ENCODE peak calls at places on chromosome 20, in six cellular contexts. K, X, T, O, Z and N are unnamed samples.

GRCh38 chr20:9838378-9839295 is at the start of gene PAK5:
- DNase-seq in Z (no peak), K (no peak), X (peak; percentile 10), T (no peak), O (peak; percentile 26), N (no peak)

GRCh38 chr20:40110241-40110910 is 578.7 kb downstream of the MAFB start:
- DNase-seq in Z (no peak), K (no peak), T (no peak), X (no peak), O (no peak), N (peak; percentile 43)

GRCh38 chr20:36908603-36909002 is 32.7 kb downstream of the TLDC2 start:
- DNase-seq in O (no peak), X (no peak), T (no peak), Z (peak; percentile 15), K (no peak), N (no peak)

GRCh38 chr20:17961600-17961965 is 7.0 kb downstream of the SNX5 start:
- DNase-seq in X (no peak), Z (no peak), K (no peak), O (no peak), T (no peak), N (no peak)

GRCh38 chr20:44739952-44740351 is 5.7 kb upstream of the KCNK15 start:
- DNase-seq in X (no peak), T (no peak), K (no peak), Z (no peak), O (no peak), N (no peak)

GRCh38 chr20:2210646-2211556 is 84.9 kb upstream of the TGM3 start:
- DNase-seq in Z (no peak), O (peak; percentile 79), X (peak; percentile 24), T (no peak), K (peak; percentile 12), N (peak; percentile 68)

GRCh38 chr20:19783966-19784401 is 25.9 kb downstream of the RIN2 start:
- DNase-seq in T (no peak), O (peak; percentile 57), Z (no peak), K (no peak), X (peak; percentile 70), N (peak; percentile 67)

GRCh38 chr20:17109307-17109706 is 117.5 kb upstream of the PCSK2 start:
- DNase-seq in T (no peak), O (no peak), K (no peak), Z (no peak), X (no peak), N (no peak)

GRCh38 chr20:55488593-55488992 is 516.7 kb downstream of the CBLN4 start:
- DNase-seq in Z (no peak), T (no peak), O (peak; percentile 25), X (no peak), K (no peak), N (no peak)

GRCh38 chr20:57308451-57309410 is 20.9 kb upstream of the SPO11 start:
- DNase-seq in T (no peak), K (no peak), X (no peak), Z (no peak), O (no peak), N (no peak)